ENCODE peak calls at places on chromosomes 4 and X, in five cellular contexts. One of them, this sample, is unnamed.

GRCh38 chrX:4182010-4182806 is 468.8 kb upstream of the PRKX start:
- DNase-seq in omental fat pad: no peak
- DNase-seq in GM06990: no peak
- DNase-seq in A172: no peak
- DNase-seq in ACHN: no peak
- DNase-seq in this sample: no peak

GRCh38 chr4:173486714-173487392 is 43.2 kb downstream of the HAND2 start:
- DNase-seq in omental fat pad: no peak
- DNase-seq in GM06990: no peak
- DNase-seq in A172: peak; percentile 19
- DNase-seq in ACHN: no peak
- DNase-seq in this sample: no peak

GRCh38 chrX:107450823-107451509 is 1.5 kb downstream of the FRMPD3 start:
- DNase-seq in omental fat pad: no peak
- DNase-seq in GM06990: peak; percentile 37
- DNase-seq in A172: no peak
- DNase-seq in ACHN: peak; percentile 2
- DNase-seq in this sample: no peak

GRCh38 chr4:73617256-73617655 is 3.0 kb downstream of the RASSF6 start:
- DNase-seq in omental fat pad: no peak
- DNase-seq in GM06990: no peak
- DNase-seq in A172: no peak
- DNase-seq in ACHN: peak; percentile 63
- DNase-seq in this sample: no peak

GRCh38 chr4:153282023-153282422 is 62.5 kb upstream of the MND1 start:
- DNase-seq in omental fat pad: no peak
- DNase-seq in GM06990: no peak
- DNase-seq in A172: no peak
- DNase-seq in ACHN: no peak
- DNase-seq in this sample: no peak

GRCh38 chr4:154004450-154004849 is 215.6 kb upstream of the SFRP2 start:
- DNase-seq in omental fat pad: no peak
- DNase-seq in GM06990: no peak
- DNase-seq in A172: no peak
- DNase-seq in ACHN: no peak
- DNase-seq in this sample: no peak

GRCh38 chr4:158254328-158254727 is 44.0 kb downstream of the TMEM144 start:
- DNase-seq in omental fat pad: no peak
- DNase-seq in GM06990: no peak
- DNase-seq in A172: no peak
- DNase-seq in ACHN: no peak
- DNase-seq in this sample: no peak

GRCh38 chrX:130263016-130263415 is 5.7 kb downstream of the ZNF280C start:
- DNase-seq in omental fat pad: no peak
- DNase-seq in GM06990: no peak
- DNase-seq in A172: no peak
- DNase-seq in ACHN: no peak
- DNase-seq in this sample: no peak

GRCh38 chr4:4269856-4270255 is 20.1 kb downstream of the LYAR start:
- DNase-seq in omental fat pad: no peak
- DNase-seq in GM06990: no peak
- DNase-seq in A172: peak; percentile 60
- DNase-seq in ACHN: no peak
- DNase-seq in this sample: no peak

GRCh38 chr4:54230479-54231418 is 1.7 kb downstream of the PDGFRA start:
- DNase-seq in omental fat pad: no peak
- DNase-seq in GM06990: peak; percentile 20
- DNase-seq in A172: no peak
- DNase-seq in ACHN: no peak
- DNase-seq in this sample: no peak

GRCh38 chr4:80529021-80529420 is 193.5 kb downstream of the CFAP299 start:
- DNase-seq in omental fat pad: no peak
- DNase-seq in GM06990: no peak
- DNase-seq in A172: no peak
- DNase-seq in ACHN: no peak
- DNase-seq in this sample: peak; percentile 13

GRCh38 chrX:17082831-17083230 is 136.4 kb downstream of the REPS2 start:
- DNase-seq in omental fat pad: no peak
- DNase-seq in GM06990: no peak
- DNase-seq in A172: peak; percentile 52
- DNase-seq in ACHN: peak; percentile 19
- DNase-seq in this sample: no peak

GRCh38 chrX:41734530-41734929 is 10.5 kb downstream of the GPR82 start:
- DNase-seq in omental fat pad: no peak
- DNase-seq in GM06990: no peak
- DNase-seq in A172: peak; percentile 9
- DNase-seq in ACHN: peak; percentile 2
- DNase-seq in this sample: no peak

GRCh38 chrX:17967888-17968287 is 106.8 kb upstream of the RAI2 start:
- DNase-seq in omental fat pad: no peak
- DNase-seq in GM06990: no peak
- DNase-seq in A172: no peak
- DNase-seq in ACHN: no peak
- DNase-seq in this sample: no peak

GRCh38 chrX:150841466-150842197 is 56.8 kb downstream of the CD99L2 start:
- DNase-seq in omental fat pad: no peak
- DNase-seq in GM06990: no peak
- DNase-seq in A172: no peak
- DNase-seq in ACHN: no peak
- DNase-seq in this sample: peak; percentile 24

GRCh38 chrX:14501312-14501711 is 28.0 kb upstream of the GLRA2 start:
- DNase-seq in omental fat pad: no peak
- DNase-seq in GM06990: no peak
- DNase-seq in A172: no peak
- DNase-seq in ACHN: no peak
- DNase-seq in this sample: no peak

This sample was measured in NCI-H226.